ENCODE peak calls at places on chromosome 14, in four cellular contexts. One of them, this sample, is unnamed.

GRCh38 chr14:60805881-60806569 is 71.5 kb downstream of the MNAT1 start:
- DNase-seq in neural crest cell: no peak
- DNase-seq in NCI-H2081: no peak
- DNase-seq in GDM1: no peak
- DNase-seq in this sample: no peak

GRCh38 chr14:55188686-55189295 is 2.6 kb downstream of the DLGAP5 start:
- DNase-seq in neural crest cell: no peak
- DNase-seq in GDM1: no peak
- DNase-seq in NCI-H2081: no peak
- DNase-seq in this sample: no peak

GRCh38 chr14:76829650-76830421 is 3.6 kb downstream of the LRRC74A start:
- DNase-seq in GDM1: no peak
- DNase-seq in neural crest cell: peak; percentile 45
- DNase-seq in NCI-H2081: no peak
- DNase-seq in this sample: peak; percentile 70

GRCh38 chr14:69204753-69205152 is 13.5 kb downstream of the EXD2 start:
- DNase-seq in neural crest cell: no peak
- DNase-seq in NCI-H2081: peak; percentile 36
- DNase-seq in GDM1: no peak
- DNase-seq in this sample: no peak

GRCh38 chr14:61549425-61549824 is 145.9 kb upstream of the HIF1A start:
- DNase-seq in NCI-H2081: no peak
- DNase-seq in neural crest cell: no peak
- DNase-seq in GDM1: no peak
- DNase-seq in this sample: no peak

GRCh38 chr14:58280954-58281787 is 17.2 kb upstream of the ARID4A start:
- DNase-seq in neural crest cell: no peak
- DNase-seq in GDM1: peak; percentile 52
- DNase-seq in NCI-H2081: no peak
- DNase-seq in this sample: no peak

GRCh38 chr14:105315211-105315721 is 718 bp downstream of the PACS2 start:
- DNase-seq in NCI-H2081: peak; percentile 67
- DNase-seq in GDM1: no peak
- DNase-seq in neural crest cell: no peak
- DNase-seq in this sample: no peak

GRCh38 chr14:53391631-53392030 is 238.5 kb upstream of the DDHD1 start:
- DNase-seq in GDM1: no peak
- DNase-seq in neural crest cell: no peak
- DNase-seq in NCI-H2081: no peak
- DNase-seq in this sample: no peak

GRCh38 chr14:70955543-70956480 is 48.6 kb downstream of the PCNX1 start:
- DNase-seq in neural crest cell: no peak
- DNase-seq in GDM1: no peak
- DNase-seq in NCI-H2081: peak; percentile 37
- DNase-seq in this sample: no peak

GRCh38 chr14:78851189-78851588 is 681.0 kb downstream of the NRXN3 start:
- DNase-seq in neural crest cell: no peak
- DNase-seq in NCI-H2081: no peak
- DNase-seq in GDM1: no peak
- DNase-seq in this sample: no peak

GRCh38 chr14:44700184-44700583 is 193.1 kb upstream of the FSCB start:
- DNase-seq in NCI-H2081: no peak
- DNase-seq in neural crest cell: no peak
- DNase-seq in GDM1: no peak
- DNase-seq in this sample: no peak

GRCh38 chr14:76564471-76565119 is 188.7 kb downstream of the ESRRB start:
- DNase-seq in neural crest cell: no peak
- DNase-seq in GDM1: no peak
- DNase-seq in NCI-H2081: no peak
- DNase-seq in this sample: no peak

GRCh38 chr14:100436745-100437406 is 113.7 kb downstream of the SLC25A47 start:
- DNase-seq in neural crest cell: no peak
- DNase-seq in NCI-H2081: no peak
- DNase-seq in GDM1: no peak
- DNase-seq in this sample: no peak

GRCh38 chr14:88181072-88181471 is 142.0 kb downstream of the KCNK10 start:
- DNase-seq in GDM1: no peak
- DNase-seq in neural crest cell: no peak
- DNase-seq in NCI-H2081: no peak
- DNase-seq in this sample: no peak

GRCh38 chr14:63671987-63672386 is 30.3 kb upstream of the WDR89 start:
- DNase-seq in GDM1: no peak
- DNase-seq in neural crest cell: no peak
- DNase-seq in NCI-H2081: peak; percentile 20
- DNase-seq in this sample: no peak

GRCh38 chr14:93956514-93957332 is 19.6 kb downstream of the ASB2 start:
- DNase-seq in NCI-H2081: no peak
- DNase-seq in neural crest cell: no peak
- DNase-seq in GDM1: no peak
- DNase-seq in this sample: no peak

GRCh38 chr14:51205486-51205885 is 34.6 kb upstream of the TMX1 start:
- DNase-seq in GDM1: no peak
- DNase-seq in NCI-H2081: no peak
- DNase-seq in neural crest cell: no peak
- DNase-seq in this sample: no peak

GRCh38 chr14:74516451-74517155 is 23.0 kb downstream of the ISCA2 start:
- DNase-seq in NCI-H2081: no peak
- DNase-seq in neural crest cell: no peak
- DNase-seq in GDM1: no peak
- DNase-seq in this sample: no peak

GRCh38 chr14:34030864-34031263 is 80.0 kb upstream of the EGLN3 start:
- DNase-seq in GDM1: no peak
- DNase-seq in neural crest cell: no peak
- DNase-seq in NCI-H2081: no peak
- DNase-seq in this sample: no peak